ENCODE peak calls at places on chromosomes 12 and 14, in four cellular contexts. D, L, Y and K are unnamed samples.

GRCh38 chr14:22982013-22982476 is 306 bp downstream of the AJUBA start:
- DNase-seq in D (no peak), Y (no peak), L (no peak), K (no peak)

GRCh38 chr14:91870001-91870400 is 2.7 kb upstream of the TC2N start:
- DNase-seq in L (no peak), D (peak), Y (no peak), K (no peak)

GRCh38 chr12:22215467-22216253 is 118.8 kb downstream of the ST8SIA1 start:
- DNase-seq in L (peak), Y (no peak), D (no peak), K (no peak)

GRCh38 chr14:44795725-44796124 is 166.0 kb downstream of the KLHL28 start:
- DNase-seq in D (no peak), Y (no peak), L (no peak), K (no peak)

GRCh38 chr12:64674367-64674922 is 64.2 kb downstream of the RASSF3 start:
- DNase-seq in Y (no peak), L (no peak), D (no peak), K (no peak)

GRCh38 chr12:128819293-128820144 is 4.2 kb downstream of the SLC15A4 start:
- DNase-seq in Y (no peak), D (no peak), L (no peak), K (no peak)

GRCh38 chr14:90060312-90060964 is 1.4 kb upstream of the KCNK13 start:
- DNase-seq in Y (peak), D (peak), L (peak), K (peak)

GRCh38 chr14:26170885-26171284 is 426.9 kb downstream of the NOVA1 start:
- DNase-seq in Y (no peak), D (no peak), L (no peak), K (no peak)

GRCh38 chr14:36443374-36443773 is 76.7 kb downstream of the NKX2-1 start:
- DNase-seq in Y (no peak), L (no peak), D (no peak), K (no peak)